ENCODE peak calls at places on chromosomes 7 and 10, in five cellular contexts. D, G, X, K and I are unnamed samples.

GRCh38 chr10:80104066-80104926 is 25.8 kb downstream of the TMEM254 start:
- DNase-seq in D (peak), G (no peak), X (no peak), K (peak), I (no peak)

GRCh38 chr7:159030490-159031134 is 114.1 kb downstream of the VIPR2 start:
- DNase-seq in D (no peak), G (no peak), X (peak), K (no peak), I (no peak)

GRCh38 chr7:98724591-98724990 is 107.5 kb downstream of the NPTX2 start:
- DNase-seq in D (no peak), G (no peak), X (no peak), K (no peak), I (no peak)

GRCh38 chr10:34348917-34349509 is 466.1 kb downstream of the PARD3 start:
- DNase-seq in D (no peak), G (no peak), X (no peak), K (no peak), I (no peak)

GRCh38 chr10:126663880-126664279 is 6.6 kb downstream of the C10orf90 start:
- DNase-seq in D (no peak), G (no peak), X (no peak), K (no peak), I (no peak)

GRCh38 chr7:28155019-28155660 is 25.5 kb downstream of the JAZF1 start:
- DNase-seq in D (no peak), G (no peak), X (no peak), K (no peak), I (no peak)

GRCh38 chr10:10642741-10643280 is 374.9 kb upstream of the CELF2 start:
- DNase-seq in D (peak), G (no peak), X (no peak), K (no peak), I (no peak)

GRCh38 chr7:151228024-151228866 is 1.2 kb upstream of the ABCF2 start:
- DNase-seq in D (no peak), G (no peak), X (no peak), K (no peak), I (no peak)

GRCh38 chr10:79927111-79927828 is 21.6 kb downstream of the SFTPD start:
- DNase-seq in D (no peak), G (no peak), X (no peak), K (no peak), I (no peak)